ENCODE peak calls at places on chromosomes 7 and 10, in nine cellular contexts. X is IMR-90; U is osteoblast; S is fibroblast of lung; M is CD4-positive, alpha-beta T cell; V is tibial artery; W is transverse colon; D is SK-N-MC; E is Peyer's patch. A is an unnamed sample.

GRCh38 chr7:131106681-131107342 is 220.9 kb upstream of the MKLN1 start:
- DNase-seq in U (peak; percentile 90), D (no peak), V (peak; percentile 70), X (no peak), E (peak; percentile 51), M (peak; percentile 77), S (no peak), W (peak; percentile 66), A (peak; percentile 66)

GRCh38 chr7:16203065-16203464 is 218.3 kb downstream of the CRPPA start:
- DNase-seq in W (peak; percentile 66), V (no peak), M (no peak), X (no peak), E (no peak), S (no peak), D (no peak), U (no peak), A (no peak)

GRCh38 chr7:94088560-94088959 is 84.4 kb upstream of the BET1 start:
- DNase-seq in V (no peak), S (no peak), W (no peak), X (peak; percentile 57), M (no peak), U (no peak), E (no peak), D (no peak), A (peak; percentile 62)

GRCh38 chr7:16916111-16916639 is 34.4 kb upstream of the AGR3 start:
- DNase-seq in V (no peak), M (no peak), E (no peak), W (no peak), D (no peak), S (peak; percentile 59), U (no peak), X (peak; percentile 89), A (peak; percentile 81)

GRCh38 chr10:47222461-47222860 is 77.5 kb upstream of the GDF10 start:
- DNase-seq in W (no peak), X (no peak), U (no peak), V (no peak), S (no peak), M (no peak), E (no peak), D (no peak), A (no peak)

GRCh38 chr7:144670251-144670650 is 165.6 kb downstream of the TPK1 start:
- DNase-seq in U (no peak), M (no peak), V (peak; percentile 30), D (peak; percentile 26), E (no peak), X (no peak), S (peak; percentile 53), W (no peak), A (peak; percentile 17)

GRCh38 chr10:89202033-89202425 is 5.1 kb downstream of the CH25H start:
- DNase-seq in S (no peak), X (no peak), V (no peak), E (no peak), D (no peak), M (no peak), W (no peak), U (no peak), A (no peak)

GRCh38 chr10:4073912-4074311 is 288.9 kb upstream of the KLF6 start:
- DNase-seq in X (peak; percentile 62), U (peak; percentile 77), M (no peak), S (peak; percentile 81), E (no peak), V (peak; percentile 72), D (no peak), W (no peak), A (peak; percentile 94)

GRCh38 chr10:101237908-101238731 is 8.9 kb upstream of the LBX1 start:
- DNase-seq in U (peak; percentile 71), E (no peak), W (no peak), D (no peak), X (no peak), S (no peak), M (no peak), V (no peak), A (no peak)

GRCh38 chr7:130240240-130240639 is 26.4 kb upstream of the CPA2 start:
- DNase-seq in D (no peak), U (no peak), E (no peak), X (no peak), V (no peak), S (no peak), W (no peak), M (no peak), A (no peak)

GRCh38 chr10:60397792-60398191 is 8.1 kb upstream of the ANK3 start:
- DNase-seq in E (no peak), D (no peak), S (no peak), X (peak; percentile 31), U (no peak), W (no peak), V (no peak), M (no peak), A (peak; percentile 29)

GRCh38 chr7:140526901-140527664 is 47.8 kb upstream of the MKRN1 start:
- DNase-seq in S (no peak), U (no peak), E (no peak), V (no peak), X (peak; percentile 33), M (no peak), W (no peak), D (no peak), A (no peak)

GRCh38 chr7:138304071-138304320 is 156.1 kb upstream of the TRIM24 start:
- DNase-seq in E (no peak), W (no peak), V (no peak), D (no peak), M (no peak), U (no peak), X (no peak), S (no peak), A (no peak)

GRCh38 chr10:6139470-6139869 is 50.6 kb downstream of the RBM17 start:
- DNase-seq in D (no peak), M (no peak), W (no peak), V (no peak), E (no peak), U (no peak), S (no peak), X (no peak), A (no peak)

GRCh38 chr10:78424721-78425120 is 391.1 kb downstream of the RPS24 start:
- DNase-seq in V (no peak), S (no peak), W (no peak), M (no peak), E (no peak), D (no peak), U (no peak), X (no peak), A (no peak)

GRCh38 chr7:45087301-45088145 is 1.2 kb downstream of the NACAD start:
- DNase-seq in U (peak; percentile 91), E (no peak), V (no peak), M (no peak), X (no peak), D (no peak), W (no peak), S (no peak), A (no peak)

GRCh38 chr7:66181845-66182244 is 23.3 kb upstream of the TPST1 start:
- DNase-seq in S (no peak), W (no peak), D (no peak), M (no peak), U (no peak), E (no peak), X (no peak), V (no peak), A (no peak)

GRCh38 chr10:124385627-124386185 is 33.0 kb downstream of the OAT start:
- DNase-seq in D (no peak), M (no peak), E (no peak), V (peak; percentile 18), X (no peak), U (peak; percentile 83), W (no peak), S (no peak), A (no peak)

GRCh38 chr7:42254217-42254616 is 17.2 kb upstream of the GLI3 start:
- DNase-seq in M (no peak), V (no peak), W (no peak), S (peak; percentile 72), E (no peak), X (peak; percentile 46), D (no peak), U (no peak), A (peak; percentile 92)

GRCh38 chr10:11150255-11150731 is 132.6 kb downstream of the CELF2 start:
- DNase-seq in V (no peak), U (no peak), S (no peak), E (no peak), X (no peak), W (no peak), D (no peak), M (peak; percentile 61), A (no peak)

GRCh38 chr7:5094641-5095040 is 49.0 kb downstream of the RBAK start:
- DNase-seq in W (no peak), E (no peak), V (no peak), M (no peak), D (no peak), X (no peak), U (no peak), S (peak; percentile 12), A (peak; percentile 29)
- H3K9me3 ChIP-seq in W (peaks cover 24% of the 10 kb centered on the region), E (peaks cover 13% of the 10 kb centered on the region), V (peaks cover 31% of the 10 kb centered on the region), M (peaks cover 21% of the 10 kb centered on the region), D (peaks cover 7% of the 10 kb centered on the region), X (peaks cover 12% of the 10 kb centered on the region), U (peaks cover 9% of the 10 kb centered on the region), S (no peaks in the 10 kb centered on the region), A (no peaks in the 10 kb centered on the region)

GRCh38 chr7:4246536-4246935 is 435.6 kb upstream of the FOXK1 start:
- DNase-seq in U (no peak), V (peak; percentile 9), M (no peak), S (no peak), W (no peak), X (no peak), E (no peak), D (no peak), A (no peak)
- H3K9me3 ChIP-seq in U (no peaks in the 10 kb centered on the region), V (peaks cover 14% of the 10 kb centered on the region), M (peaks cover 4% of the 10 kb centered on the region), S (no peaks in the 10 kb centered on the region), W (no peaks in the 10 kb centered on the region), X (peaks cover 34% of the 10 kb centered on the region), E (peaks cover 5% of the 10 kb centered on the region), D (no peaks in the 10 kb centered on the region), A (no peaks in the 10 kb centered on the region)

DNA sequence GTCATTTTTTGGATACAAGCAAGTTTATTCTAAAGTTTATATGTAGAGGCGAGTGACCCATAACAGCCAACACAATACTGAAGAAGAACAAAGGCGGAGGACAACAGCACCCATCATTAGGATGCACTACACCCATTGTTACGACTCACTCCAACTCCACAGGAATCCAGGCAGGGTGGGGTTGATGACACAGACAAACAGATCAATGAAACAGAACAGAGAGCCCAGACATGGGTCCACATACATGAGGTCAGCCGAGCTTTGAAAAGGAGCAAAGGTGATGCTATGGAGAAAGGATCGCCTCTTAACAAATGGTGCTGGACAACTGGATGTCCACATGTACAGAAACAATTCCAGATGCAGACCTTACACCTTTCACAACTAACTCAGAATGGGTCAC is 426.4 kb downstream of the PTPRN2 start:
- DNase-seq in V (no peak), W (no peak), U (no peak), D (no peak), X (no peak), M (no peak), S (no peak), E (no peak), A (no peak)
- H3K9me3 ChIP-seq in V (no peaks in the 10 kb centered on the region), W (no peaks in the 10 kb centered on the region), U (no peaks in the 10 kb centered on the region), D (no peaks in the 10 kb centered on the region), X (peaks cover 49% of the 10 kb centered on the region), M (no peaks in the 10 kb centered on the region), S (no peaks in the 10 kb centered on the region), E (no peaks in the 10 kb centered on the region), A (no peaks in the 10 kb centered on the region)

DNA sequence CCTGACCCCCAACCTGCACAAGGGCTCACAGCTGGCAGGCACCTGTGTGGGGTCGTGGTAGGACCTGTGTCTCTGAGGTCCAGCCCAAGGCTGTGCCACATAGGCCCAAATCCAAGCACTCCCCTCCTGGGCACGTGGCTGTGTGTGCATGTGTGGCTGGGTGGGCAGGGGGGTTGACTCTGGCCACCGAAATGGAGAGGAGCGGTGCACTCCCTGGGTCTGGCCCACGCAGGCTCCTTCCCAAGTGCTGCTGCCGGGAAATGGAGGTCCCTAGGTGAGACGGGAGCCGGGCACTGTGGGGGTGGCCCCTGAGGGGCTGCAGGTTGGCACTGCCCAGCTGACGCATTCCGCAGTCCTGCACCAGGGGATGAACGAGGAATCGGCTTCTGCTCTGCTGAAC is 528.1 kb downstream of the DNAJB6 start:
- DNase-seq in D (no peak), S (no peak), M (no peak), X (no peak), V (no peak), E (no peak), U (peak; percentile 63), W (no peak), A (no peak)
- H3K9me3 ChIP-seq in D (no peaks in the 10 kb centered on the region), S (peaks cover 3% of the 10 kb centered on the region), M (no peaks in the 10 kb centered on the region), X (peaks cover 61% of the 10 kb centered on the region), V (peaks cover 3% of the 10 kb centered on the region), E (no peaks in the 10 kb centered on the region), U (no peaks in the 10 kb centered on the region), W (no peaks in the 10 kb centered on the region), A (no peaks in the 10 kb centered on the region)

A was measured in GM23248.